ENCODE peak calls at places on chromosomes 12 and 14, in five cellular contexts. Z is NCI-H1105 treated with DMSO at 0.1 percent for 48 hours; W is ovary; H is CD4-positive, CD25-positive, alpha-beta regulatory T cell; Y is activated CD4-positive, alpha-beta T cell treated with anti-CD3 and anti-CD28 coated beads, Interleukin-2, amount 50 U/mL, for 24 hours. S is an unnamed sample.

GRCh38 chr12:65277994-65278575 is 398 bp upstream of the MSRB3 start:
- DNase-seq in Z (no peak), W (no peak), H (no peak), Y (no peak), S (no peak)

GRCh38 chr12:103423061-103423473 is 72.7 kb downstream of the C12orf42 start:
- DNase-seq in Z (peak; percentile 99), W (no peak), H (no peak), Y (no peak), S (no peak)

GRCh38 chr14:80135305-80136088 is 75.8 kb downstream of the DIO2 start:
- DNase-seq in Z (no peak), W (no peak), H (no peak), Y (no peak), S (no peak)

GRCh38 chr14:76941544-76942287 is 86.8 kb downstream of the IRF2BPL start:
- DNase-seq in Z (no peak), W (no peak), H (no peak), Y (no peak), S (no peak)

GRCh38 chr12:129413295-129413694 is 490.5 kb downstream of the TMEM132D start:
- DNase-seq in Z (no peak), W (no peak), H (no peak), Y (no peak), S (no peak)

GRCh38 chr14:83096092-83096491 is 1562.4 kb upstream of the SEL1L start:
- DNase-seq in Z (no peak), W (no peak), H (no peak), Y (no peak), S (no peak)

GRCh38 chr14:89445252-89445973 is 28.4 kb upstream of the FOXN3 start:
- DNase-seq in Z (no peak), W (no peak), H (no peak), Y (peak; percentile 55), S (no peak)

GRCh38 chr12:62684586-62685295 is 218.1 kb downstream of the MON2 start:
- DNase-seq in Z (no peak), W (peak; percentile 75), H (no peak), Y (no peak), S (no peak)

GRCh38 chr12:107225626-107226025 is 132.3 kb upstream of the CRY1 start:
- DNase-seq in Z (no peak), W (no peak), H (no peak), Y (no peak), S (no peak)

GRCh38 chr14:99188721-99189120 is 83.3 kb downstream of the BCL11B start:
- DNase-seq in Z (no peak), W (no peak), H (peak; percentile 58), Y (no peak), S (no peak)

GRCh38 chr12:122646568-122647220 is 56.5 kb downstream of the HCAR2 start:
- DNase-seq in Z (no peak), W (no peak), H (peak; percentile 56), Y (peak; percentile 35), S (peak; percentile 62)

GRCh38 chr14:100994757-100995156 is 91.2 kb upstream of the RTL1 start:
- DNase-seq in Z (no peak), W (no peak), H (no peak), Y (no peak), S (no peak)

GRCh38 chr12:93825926-93826599 is 148.9 kb downstream of the CRADD start:
- DNase-seq in Z (no peak), W (no peak), H (no peak), Y (no peak), S (peak; percentile 31)

GRCh38 chr12:131381716-131382430 is 329.0 kb upstream of the SFSWAP start:
- DNase-seq in Z (no peak), W (no peak), H (no peak), Y (no peak), S (no peak)

GRCh38 chr12:57214398-57214781 is 2.2 kb upstream of the NXPH4 start:
- DNase-seq in Z (peak; percentile 62), W (peak; percentile 46), H (peak; percentile 74), Y (peak; percentile 43), S (peak; percentile 72)

GRCh38 chr14:69152944-69153847 is at the start of gene DCAF5:
- DNase-seq in Z (peak; percentile 90), W (peak; percentile 92), H (peak; percentile 97), Y (peak; percentile 88), S (peak; percentile 95)

GRCh38 chr14:101101456-101102056 is 198.0 kb upstream of the RTL1 start:
- DNase-seq in Z (peak; percentile 10), W (no peak), H (no peak), Y (no peak), S (no peak)

GRCh38 chr12:388547-389137 is 478 bp downstream of the KDM5A start:
- DNase-seq in Z (no peak), W (no peak), H (peak; percentile 77), Y (no peak), S (peak; percentile 22)

GRCh38 chr14:29242755-29243340 is 476.3 kb downstream of the FOXG1 start:
- DNase-seq in Z (peak; percentile 42), W (no peak), H (no peak), Y (no peak), S (no peak)

GRCh38 chr14:79967001-79967400 is 244.3 kb downstream of the DIO2 start:
- DNase-seq in Z (no peak), W (no peak), H (no peak), Y (no peak), S (no peak)

GRCh38 chr14:25108959-25109358 is 59.0 kb upstream of the STXBP6 start:
- DNase-seq in Z (peak; percentile 53), W (no peak), H (no peak), Y (no peak), S (no peak)

GRCh38 chr12:80556566-80556965 is 112.5 kb downstream of the PTPRQ start:
- DNase-seq in Z (no peak), W (no peak), H (no peak), Y (no peak), S (no peak)

GRCh38 chr14:93549578-93549977 is 118.8 kb downstream of the UNC79 start:
- DNase-seq in Z (no peak), W (no peak), H (no peak), Y (no peak), S (no peak)

GRCh38 chr12:72209096-72209495 is 63.1 kb upstream of the TRHDE start:
- DNase-seq in Z (no peak), W (no peak), H (no peak), Y (no peak), S (no peak)

GRCh38 chr12:26845057-26845666 is 12.2 kb upstream of the ITPR2 start:
- DNase-seq in Z (no peak), W (no peak), H (no peak), Y (no peak), S (peak; percentile 24)

GRCh38 chr14:98477935-98478334 is 794.1 kb downstream of the BCL11B start:
- DNase-seq in Z (no peak), W (no peak), H (no peak), Y (no peak), S (no peak)

GRCh38 chr14:56271988-56272387 is 153.8 kb downstream of the PELI2 start:
- DNase-seq in Z (no peak), W (no peak), H (no peak), Y (no peak), S (no peak)

GRCh38 chr12:104357431-104357952 is 54.0 kb downstream of the EID3 start:
- DNase-seq in Z (no peak), W (no peak), H (no peak), Y (no peak), S (peak; percentile 38)